ENCODE peak calls at places on chromosomes 5 and 9, in five cellular contexts. S is adrenal gland, T is A673, G is prostate gland, N is PC-9. W is an unnamed sample.

GRCh38 chr5:157282150-157282549 is 16.2 kb downstream of the CYFIP2 start:
- DNase-seq in G (no peak), N (no peak), S (no peak), T (no peak), W (no peak)

GRCh38 chr5:32474201-32474854 is 29.8 kb upstream of the ZFR start:
- DNase-seq in N (no peak), G (peak; percentile 7), S (no peak), T (no peak), W (peak; percentile 73)

GRCh38 chr9:70488793-70489105 is 74.3 kb upstream of the KLF9 start:
- DNase-seq in N (no peak), S (peak; percentile 73), T (no peak), G (peak; percentile 39), W (peak; percentile 20)

GRCh38 chr5:155193018-155193417 is 179.5 kb downstream of the KIF4B start:
- DNase-seq in N (peak; percentile 47), G (no peak), T (no peak), S (no peak), W (no peak)

GRCh38 chr5:80251636-80252035 is 4.2 kb downstream of the SERINC5 start:
- DNase-seq in S (peak; percentile 83), T (no peak), G (peak; percentile 63), N (peak; percentile 68), W (no peak)

GRCh38 chr9:114112778-114113585 is 13.9 kb upstream of the KIF12 start:
- DNase-seq in S (peak; percentile 90), G (peak; percentile 89), T (peak; percentile 23), N (no peak), W (peak; percentile 86)

GRCh38 chr9:75937859-75938258 is 47.4 kb downstream of the PCSK5 start:
- DNase-seq in G (no peak), N (no peak), S (no peak), T (no peak), W (no peak)

GRCh38 chr5:160312139-160312959 is at the start of gene CCNJL:
- DNase-seq in S (peak; percentile 66), N (peak; percentile 47), T (peak; percentile 78), G (peak; percentile 30), W (peak; percentile 72)

GRCh38 chr5:50727149-50727496 is 60.7 kb downstream of the PARP8 start:
- DNase-seq in N (no peak), T (no peak), G (peak; percentile 48), S (peak; percentile 84), W (peak; percentile 45)

GRCh38 chr9:121686930-121687541 is 35.6 kb downstream of the DAB2IP start:
- DNase-seq in G (peak; percentile 74), N (peak; percentile 78), S (peak; percentile 93), T (peak; percentile 73), W (peak; percentile 78)

GRCh38 chr5:115888027-115888426 is 46.3 kb downstream of the AP3S1 start:
- DNase-seq in S (no peak), T (peak; percentile 8), G (no peak), N (no peak), W (no peak)

GRCh38 chr9:134396258-134396742 is 70.0 kb downstream of the RXRA start:
- DNase-seq in T (peak; percentile 68), N (no peak), S (no peak), G (no peak), W (no peak)

GRCh38 chr9:134395002-134395517 is 68.8 kb downstream of the RXRA start:
- DNase-seq in T (no peak), S (no peak), N (no peak), G (no peak), W (no peak)

GRCh38 chr9:134398756-134399155 is 72.5 kb downstream of the RXRA start:
- DNase-seq in G (no peak), N (no peak), T (no peak), S (no peak), W (no peak)

GRCh38 chr9:134395727-134396257 is 69.5 kb downstream of the RXRA start:
- DNase-seq in G (no peak), S (no peak), T (no peak), N (no peak), W (no peak)

GRCh38 chr9:134396825-134397224 is 70.6 kb downstream of the RXRA start:
- DNase-seq in T (peak; percentile 71), S (no peak), G (no peak), N (no peak), W (no peak)
- H3K4me3 ChIP-seq in T (no peak overlapping the region), S (no peak overlapping the region), G (no peak overlapping the region), N (no peak overlapping the region), W (no peak overlapping the region)

GRCh38 chr5:92951746-92952145 is 629.3 kb downstream of the NR2F1-AS1 start:
- DNase-seq in S (no peak), G (no peak), T (no peak), N (no peak), W (no peak)
- TF ChIP-seq CTCF in S (no peak), G (no peak), T (no peak), N (no peak), W (no peak)

GRCh38 chr9:128024761-128025308 is 42.3 kb downstream of the NAIF1 start:
- DNase-seq in G (no peak), S (no peak), N (no peak), T (no peak), W (no peak)
- H3K4me3 ChIP-seq in G (no peak overlapping the region), S (no peak overlapping the region), N (no peak overlapping the region), T (no peak overlapping the region), W (no peak overlapping the region)

GRCh38 chr9:18566125-18566524 is 92.2 kb downstream of the ADAMTSL1 start:
- DNase-seq in G (no peak), T (no peak), S (no peak), N (no peak), W (no peak)

GRCh38 chr9:18568969-18569368 is 95.0 kb downstream of the ADAMTSL1 start:
- DNase-seq in G (no peak), N (no peak), T (no peak), S (no peak), W (no peak)

GRCh38 chr9:18569941-18570630 is 96.1 kb downstream of the ADAMTSL1 start:
- DNase-seq in G (no peak), S (no peak), T (no peak), N (no peak), W (no peak)

DNA sequence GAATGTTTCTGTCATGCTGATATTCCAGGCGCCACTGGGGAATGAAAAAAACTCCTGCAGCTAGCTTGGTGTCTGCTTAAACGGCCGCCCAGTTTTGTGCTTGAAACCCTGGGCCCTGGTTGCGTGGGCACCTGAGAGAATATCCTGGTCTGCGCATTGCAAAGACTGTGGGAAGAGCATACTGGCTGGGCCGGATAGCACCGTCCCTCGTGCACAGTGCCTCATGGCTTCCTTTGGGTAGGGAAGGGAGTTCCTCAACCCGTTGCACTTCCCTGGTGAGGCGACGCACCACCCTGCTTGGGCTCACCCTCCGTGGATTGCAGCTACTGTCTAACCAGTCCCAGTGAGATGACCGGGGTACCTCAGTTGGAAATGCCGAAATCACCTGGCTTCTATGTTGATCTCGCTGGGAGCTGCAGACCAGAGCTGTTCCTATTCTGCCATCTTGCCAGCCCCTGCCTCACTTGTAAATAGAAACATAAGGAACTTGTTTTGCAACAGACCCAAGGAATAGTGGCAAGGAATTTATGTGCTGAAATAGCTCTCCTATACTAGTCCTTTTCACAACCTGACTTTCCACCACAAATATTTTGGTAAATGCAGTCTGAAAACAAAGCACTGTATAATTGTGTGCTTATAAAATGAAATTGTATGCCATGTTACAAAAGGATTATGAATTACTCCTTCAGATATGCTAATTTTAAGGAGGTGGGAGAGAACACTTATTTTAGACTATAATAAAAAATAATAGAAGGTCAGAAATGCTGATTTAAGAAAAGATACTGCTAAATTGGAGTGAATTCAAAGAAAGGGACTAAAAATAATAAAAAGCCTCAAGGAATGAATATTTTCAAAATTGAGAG is 90.3 kb downstream of the ADAMTSL1 start:
- DNase-seq in G (no peak), T (no peak), S (no peak), N (no peak), W (no peak)
- TF ChIP-seq CTCF in G (no peak), T (no peak), S (no peak), N (no peak), W (no peak)

GRCh38 chr9:73152953-73153352 is 1.3 kb downstream of the ANXA1 start:
- DNase-seq in N (no peak), G (no peak), T (no peak), S (no peak), W (no peak)

GRCh38 chr9:73152445-73152844 is 780 bp downstream of the ANXA1 start:
- DNase-seq in G (no peak), T (peak; percentile 58), N (no peak), S (no peak), W (no peak)

GRCh38 chr9:73153793-73154227 is 2.1 kb downstream of the ANXA1 start:
- DNase-seq in T (peak; percentile 55), G (no peak), S (no peak), N (peak; percentile 45), W (no peak)

GRCh38 chr9:73149371-73150067 is 2.1 kb upstream of the ANXA1 start:
- DNase-seq in N (peak; percentile 81), G (no peak), S (no peak), T (peak; percentile 77), W (no peak)

GRCh38 chr9:73151653-73152382 is at the start of gene ANXA1:
- DNase-seq in G (peak; percentile 73), N (peak; percentile 86), T (peak; percentile 81), S (no peak), W (no peak)
- H3K4me3 ChIP-seq in G (peak within 1 kb of the TSS; percentile 47), N (peak within 1 kb of the TSS; percentile 55), T (peak within 1 kb of the TSS; percentile 65), S (no peak within 1 kb of the TSS), W (peak within 1 kb of the TSS; percentile 59)

GRCh38 chr9:99162759-99163364 is 57.9 kb downstream of the TGFBR1 start:
- DNase-seq in G (no peak), S (no peak), N (no peak), T (peak; percentile 53), W (no peak)
- TF ChIP-seq CTCF in G (peak; percentile 43), S (peak; percentile 66), N (peak; percentile 79), T (peak; percentile 78), W (peak; percentile 64)

DNA sequence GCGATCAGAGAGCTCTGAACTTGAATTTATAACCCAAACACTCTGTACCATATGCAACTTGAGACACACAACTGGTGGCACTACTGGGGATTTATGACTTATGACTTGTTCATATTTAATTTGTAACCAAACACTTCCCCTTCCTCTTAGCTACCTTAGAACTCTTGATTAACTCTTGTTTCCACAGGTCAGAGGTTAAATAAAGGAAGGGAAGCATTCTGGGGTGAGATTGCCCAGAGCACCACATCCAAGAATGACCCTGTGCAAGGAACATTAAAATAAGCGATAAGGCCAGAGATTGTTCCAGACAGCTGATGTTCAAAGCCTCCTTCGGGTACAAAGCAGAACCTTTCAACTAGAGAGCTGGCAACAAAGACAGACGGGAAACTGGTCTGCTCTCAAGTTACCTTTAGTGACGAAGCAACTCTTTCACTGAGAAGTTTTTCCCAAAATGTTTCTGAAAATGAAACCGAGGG is 242.6 kb downstream of the DENND1A start:
- DNase-seq in S (no peak), N (peak; percentile 55), T (no peak), G (no peak), W (no peak)
- H3K4me3 ChIP-seq in S (no peak overlapping the region), N (no peak overlapping the region), T (no peak overlapping the region), G (no peak overlapping the region), W (no peak overlapping the region)